ENCODE peak calls at places on chromosomes 11 and 22, in seven cellular contexts. One of them, this sample, is unnamed. For H3K9me3, the result is how much of the 10 kb centered on the place peaks cover.

GRCh38 chr22:41094036-41094435 is 1.6 kb downstream of the EP300 start:
- DNase-seq in colonic mucosa: peak
- DNase-seq in spleen: no peak
- DNase-seq in CD4-positive, alpha-beta T cell: no peak
- DNase-seq in ascending aorta: no peak
- DNase-seq in CD8-positive, alpha-beta T cell: no peak
- DNase-seq in adrenal gland: no peak
- DNase-seq in this sample: no peak

GRCh38 chr11:132395434-132395833 is 1025.0 kb downstream of the NTM start:
- DNase-seq in colonic mucosa: no peak
- DNase-seq in spleen: no peak
- DNase-seq in CD4-positive, alpha-beta T cell: no peak
- DNase-seq in ascending aorta: no peak
- DNase-seq in CD8-positive, alpha-beta T cell: no peak
- DNase-seq in adrenal gland: no peak
- DNase-seq in this sample: no peak

GRCh38 chr22:20206709-20207215 is 55.9 kb upstream of the CCDC188 start:
- DNase-seq in colonic mucosa: peak
- DNase-seq in spleen: no peak
- DNase-seq in CD4-positive, alpha-beta T cell: no peak
- DNase-seq in ascending aorta: no peak
- DNase-seq in CD8-positive, alpha-beta T cell: no peak
- DNase-seq in adrenal gland: no peak
- DNase-seq in this sample: no peak

GRCh38 chr11:130101661-130102060 is 32.0 kb downstream of the APLP2 start:
- DNase-seq in colonic mucosa: no peak
- DNase-seq in spleen: no peak
- DNase-seq in CD4-positive, alpha-beta T cell: no peak
- DNase-seq in ascending aorta: no peak
- DNase-seq in CD8-positive, alpha-beta T cell: no peak
- DNase-seq in adrenal gland: no peak
- DNase-seq in this sample: no peak

GRCh38 chr11:124875401-124875800 is 10.2 kb downstream of the ROBO3 start:
- DNase-seq in colonic mucosa: no peak
- DNase-seq in spleen: peak
- DNase-seq in CD4-positive, alpha-beta T cell: no peak
- DNase-seq in ascending aorta: no peak
- DNase-seq in CD8-positive, alpha-beta T cell: no peak
- DNase-seq in adrenal gland: no peak
- DNase-seq in this sample: no peak

GRCh38 chr11:12827929-12828812 is 153.9 kb downstream of the TEAD1 start:
- DNase-seq in colonic mucosa: peak
- DNase-seq in spleen: no peak
- DNase-seq in CD4-positive, alpha-beta T cell: no peak
- DNase-seq in ascending aorta: no peak
- DNase-seq in CD8-positive, alpha-beta T cell: no peak
- DNase-seq in adrenal gland: peak
- DNase-seq in this sample: no peak

GRCh38 chr11:62439785-62440602 is 21.2 kb downstream of the SCGB1A1 start:
- DNase-seq in colonic mucosa: no peak
- DNase-seq in spleen: no peak
- DNase-seq in CD4-positive, alpha-beta T cell: no peak
- DNase-seq in ascending aorta: no peak
- DNase-seq in CD8-positive, alpha-beta T cell: no peak
- DNase-seq in adrenal gland: no peak
- DNase-seq in this sample: peak

GRCh38 chr22:45887202-45888131 is 89.5 kb downstream of the WNT7B start:
- DNase-seq in colonic mucosa: no peak
- DNase-seq in spleen: peak
- DNase-seq in CD4-positive, alpha-beta T cell: no peak
- DNase-seq in ascending aorta: no peak
- DNase-seq in CD8-positive, alpha-beta T cell: no peak
- DNase-seq in adrenal gland: no peak
- DNase-seq in this sample: no peak

GRCh38 chr11:104332110-104332509 is 168.2 kb upstream of the PDGFD start:
- DNase-seq in colonic mucosa: no peak
- DNase-seq in spleen: no peak
- DNase-seq in CD4-positive, alpha-beta T cell: no peak
- DNase-seq in ascending aorta: no peak
- DNase-seq in CD8-positive, alpha-beta T cell: no peak
- DNase-seq in adrenal gland: no peak
- DNase-seq in this sample: no peak

GRCh38 chr22:29458551-29458950 is 20.2 kb downstream of the RFPL1 start:
- DNase-seq in colonic mucosa: no peak
- DNase-seq in spleen: no peak
- DNase-seq in CD4-positive, alpha-beta T cell: no peak
- DNase-seq in ascending aorta: no peak
- DNase-seq in CD8-positive, alpha-beta T cell: no peak
- DNase-seq in adrenal gland: no peak
- DNase-seq in this sample: no peak

GRCh38 chr22:30535182-30535581 is 11.4 kb downstream of the SEC14L6 start:
- DNase-seq in colonic mucosa: no peak
- DNase-seq in spleen: no peak
- DNase-seq in CD4-positive, alpha-beta T cell: no peak
- DNase-seq in ascending aorta: no peak
- DNase-seq in CD8-positive, alpha-beta T cell: no peak
- DNase-seq in adrenal gland: no peak
- DNase-seq in this sample: no peak

GRCh38 chr22:49404020-49404419 is 423.7 kb downstream of the BRD1 start:
- DNase-seq in colonic mucosa: peak
- DNase-seq in spleen: peak
- DNase-seq in CD4-positive, alpha-beta T cell: no peak
- DNase-seq in ascending aorta: no peak
- DNase-seq in CD8-positive, alpha-beta T cell: no peak
- DNase-seq in adrenal gland: no peak
- DNase-seq in this sample: peak

GRCh38 chr11:134785059-134785458 is 373.0 kb upstream of the B3GAT1 start:
- DNase-seq in colonic mucosa: no peak
- DNase-seq in spleen: no peak
- DNase-seq in CD4-positive, alpha-beta T cell: no peak
- DNase-seq in ascending aorta: no peak
- DNase-seq in CD8-positive, alpha-beta T cell: no peak
- DNase-seq in adrenal gland: no peak
- DNase-seq in this sample: no peak

GRCh38 chr11:42234381-42235035 is 775.1 kb upstream of the LRRC4C start:
- DNase-seq in colonic mucosa: no peak
- DNase-seq in spleen: no peak
- DNase-seq in CD4-positive, alpha-beta T cell: no peak
- DNase-seq in ascending aorta: no peak
- DNase-seq in CD8-positive, alpha-beta T cell: no peak
- DNase-seq in adrenal gland: no peak
- DNase-seq in this sample: no peak

GRCh38 chr11:24622262-24622661 is 125.4 kb downstream of the LUZP2 start:
- DNase-seq in colonic mucosa: no peak
- DNase-seq in spleen: no peak
- DNase-seq in CD4-positive, alpha-beta T cell: no peak
- DNase-seq in ascending aorta: no peak
- DNase-seq in CD8-positive, alpha-beta T cell: no peak
- DNase-seq in adrenal gland: no peak
- DNase-seq in this sample: no peak

GRCh38 chr11:75565221-75565814 is 3.3 kb downstream of the SERPINH1 start:
- DNase-seq in colonic mucosa: no peak
- DNase-seq in spleen: no peak
- DNase-seq in CD4-positive, alpha-beta T cell: no peak
- DNase-seq in ascending aorta: no peak
- DNase-seq in CD8-positive, alpha-beta T cell: no peak
- DNase-seq in adrenal gland: peak
- DNase-seq in this sample: peak

GRCh38 chr11:120643254-120643653 is 131.7 kb downstream of the GRIK4 start:
- DNase-seq in colonic mucosa: no peak
- DNase-seq in spleen: peak
- DNase-seq in CD4-positive, alpha-beta T cell: no peak
- DNase-seq in ascending aorta: no peak
- DNase-seq in CD8-positive, alpha-beta T cell: no peak
- DNase-seq in adrenal gland: no peak
- DNase-seq in this sample: no peak

GRCh38 chr22:34861787-34862186 is 204.2 kb upstream of the ISX start:
- DNase-seq in colonic mucosa: no peak
- DNase-seq in spleen: no peak
- DNase-seq in CD4-positive, alpha-beta T cell: no peak
- DNase-seq in ascending aorta: no peak
- DNase-seq in CD8-positive, alpha-beta T cell: no peak
- DNase-seq in adrenal gland: no peak
- DNase-seq in this sample: no peak

GRCh38 chr22:45554040-45554406 is 51.3 kb downstream of the FBLN1 start:
- DNase-seq in colonic mucosa: no peak
- DNase-seq in spleen: no peak
- DNase-seq in CD4-positive, alpha-beta T cell: no peak
- DNase-seq in ascending aorta: no peak
- DNase-seq in CD8-positive, alpha-beta T cell: no peak
- DNase-seq in adrenal gland: no peak
- DNase-seq in this sample: no peak

GRCh38 chr11:72838691-72839305 is 24.6 kb downstream of the ATG16L2 start:
- DNase-seq in colonic mucosa: no peak
- DNase-seq in spleen: no peak
- DNase-seq in CD4-positive, alpha-beta T cell: no peak
- DNase-seq in ascending aorta: no peak
- DNase-seq in CD8-positive, alpha-beta T cell: no peak
- DNase-seq in adrenal gland: peak
- DNase-seq in this sample: no peak

GRCh38 chr11:116373545-116373944 is 399.2 kb downstream of the BUD13 start:
- DNase-seq in colonic mucosa: no peak
- DNase-seq in spleen: no peak
- DNase-seq in CD4-positive, alpha-beta T cell: no peak
- DNase-seq in ascending aorta: no peak
- DNase-seq in CD8-positive, alpha-beta T cell: no peak
- DNase-seq in adrenal gland: no peak
- DNase-seq in this sample: no peak

GRCh38 chr11:64071849-64072248 is 36.1 kb downstream of the FLRT1 start:
- DNase-seq in colonic mucosa: no peak
- DNase-seq in spleen: no peak
- DNase-seq in CD4-positive, alpha-beta T cell: no peak
- DNase-seq in ascending aorta: no peak
- DNase-seq in CD8-positive, alpha-beta T cell: no peak
- DNase-seq in adrenal gland: no peak
- DNase-seq in this sample: no peak

GRCh38 chr11:64070301-64070656 is 34.5 kb downstream of the FLRT1 start:
- DNase-seq in colonic mucosa: no peak
- DNase-seq in spleen: no peak
- DNase-seq in CD4-positive, alpha-beta T cell: no peak
- DNase-seq in ascending aorta: no peak
- DNase-seq in CD8-positive, alpha-beta T cell: no peak
- DNase-seq in adrenal gland: no peak
- DNase-seq in this sample: no peak

GRCh38 chr11:64067257-64067993 is 31.7 kb downstream of the FLRT1 start:
- DNase-seq in colonic mucosa: no peak
- DNase-seq in spleen: no peak
- DNase-seq in CD4-positive, alpha-beta T cell: no peak
- DNase-seq in ascending aorta: no peak
- DNase-seq in CD8-positive, alpha-beta T cell: no peak
- DNase-seq in adrenal gland: no peak
- DNase-seq in this sample: no peak

GRCh38 chr11:64069401-64070300 is 33.9 kb downstream of the FLRT1 start:
- DNase-seq in colonic mucosa: no peak
- DNase-seq in spleen: no peak
- DNase-seq in CD4-positive, alpha-beta T cell: no peak
- DNase-seq in ascending aorta: no peak
- DNase-seq in CD8-positive, alpha-beta T cell: no peak
- DNase-seq in adrenal gland: no peak
- DNase-seq in this sample: no peak

DNA sequence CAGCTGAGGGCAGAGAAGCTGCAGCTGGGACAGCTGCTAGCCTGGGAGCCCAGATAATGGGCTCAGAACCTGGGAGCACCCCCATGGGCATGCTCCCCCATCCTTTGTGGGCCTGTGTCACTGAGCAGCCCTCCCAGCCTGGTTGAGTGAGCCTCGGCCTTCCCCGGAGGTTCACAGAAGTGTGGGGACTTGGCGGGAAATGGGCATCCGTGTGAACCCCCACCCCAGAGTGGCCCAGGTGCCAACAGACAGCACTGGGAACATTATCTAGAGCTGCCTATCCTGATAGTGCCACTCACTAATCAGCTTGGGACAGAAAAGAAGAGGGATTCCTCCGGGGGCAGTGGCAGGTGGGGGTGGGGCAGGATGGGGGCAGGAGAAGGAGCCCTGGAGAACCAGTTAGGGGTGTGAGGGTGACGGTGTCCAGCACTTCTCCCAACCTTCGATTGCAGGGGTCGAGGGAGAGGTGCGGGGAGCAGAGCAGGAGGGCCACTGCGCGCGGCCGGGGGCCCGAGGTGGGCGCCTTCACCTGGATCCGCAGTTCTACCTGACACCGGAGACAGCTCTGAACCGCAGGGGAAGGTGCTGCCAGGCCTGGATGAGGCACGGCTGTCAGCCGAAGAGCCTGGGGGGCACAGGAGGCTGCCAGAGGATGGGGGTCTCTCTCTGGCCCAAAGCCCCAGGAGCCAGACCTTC is 33.1 kb downstream of the FLRT1 start:
- DNase-seq in colonic mucosa: no peak
- DNase-seq in spleen: no peak
- DNase-seq in CD4-positive, alpha-beta T cell: no peak
- DNase-seq in ascending aorta: no peak
- DNase-seq in CD8-positive, alpha-beta T cell: no peak
- DNase-seq in adrenal gland: no peak
- DNase-seq in this sample: no peak
- H3K9me3 ChIP-seq in colonic mucosa: under half
- H3K9me3 ChIP-seq in spleen: under half
- H3K9me3 ChIP-seq in CD4-positive, alpha-beta T cell: under half
- H3K9me3 ChIP-seq in ascending aorta: under half
- H3K9me3 ChIP-seq in CD8-positive, alpha-beta T cell: under half
- H3K9me3 ChIP-seq in adrenal gland: under half
- H3K9me3 ChIP-seq in this sample: under half

GRCh38 chr11:9765320-9766101 is 101.6 kb downstream of the SWAP70 start:
- DNase-seq in colonic mucosa: no peak
- DNase-seq in spleen: no peak
- DNase-seq in CD4-positive, alpha-beta T cell: no peak
- DNase-seq in ascending aorta: no peak
- DNase-seq in CD8-positive, alpha-beta T cell: no peak
- DNase-seq in adrenal gland: no peak
- DNase-seq in this sample: no peak
- H3K9me3 ChIP-seq in colonic mucosa: under half
- H3K9me3 ChIP-seq in spleen: under half
- H3K9me3 ChIP-seq in CD4-positive, alpha-beta T cell: under half
- H3K9me3 ChIP-seq in ascending aorta: under half
- H3K9me3 ChIP-seq in CD8-positive, alpha-beta T cell: under half
- H3K9me3 ChIP-seq in adrenal gland: under half
- H3K9me3 ChIP-seq in this sample: under half

DNA sequence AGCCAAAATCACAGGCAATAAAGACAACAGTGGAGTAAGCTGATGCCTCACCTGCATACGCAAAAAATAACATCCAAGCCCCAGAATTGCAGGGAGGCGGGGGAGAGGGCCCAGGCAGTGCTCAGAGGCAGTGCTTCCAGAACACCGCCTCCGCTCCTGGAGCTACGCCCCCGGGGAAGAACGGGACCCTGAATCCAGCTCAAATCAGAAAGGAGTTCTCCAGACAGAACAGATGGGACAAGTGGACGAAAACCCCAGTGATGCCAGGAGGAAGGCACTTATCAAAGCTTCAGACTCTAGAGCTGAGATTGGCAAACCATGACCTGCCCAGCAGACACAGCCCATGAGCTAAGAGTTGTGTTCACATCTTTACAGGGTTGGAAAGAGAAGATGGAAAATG is 683.9 kb downstream of the TBC1D22A start:
- DNase-seq in colonic mucosa: peak
- DNase-seq in spleen: no peak
- DNase-seq in CD4-positive, alpha-beta T cell: no peak
- DNase-seq in ascending aorta: no peak
- DNase-seq in CD8-positive, alpha-beta T cell: no peak
- DNase-seq in adrenal gland: no peak
- DNase-seq in this sample: peak
- H3K9me3 ChIP-seq in colonic mucosa: under half
- H3K9me3 ChIP-seq in spleen: under half
- H3K9me3 ChIP-seq in CD4-positive, alpha-beta T cell: under half
- H3K9me3 ChIP-seq in ascending aorta: under half
- H3K9me3 ChIP-seq in CD8-positive, alpha-beta T cell: under half
- H3K9me3 ChIP-seq in adrenal gland: under half
- H3K9me3 ChIP-seq in this sample: under half

GRCh38 chr22:47249370-47249928 is 487.0 kb downstream of the TBC1D22A start:
- DNase-seq in colonic mucosa: no peak
- DNase-seq in spleen: no peak
- DNase-seq in CD4-positive, alpha-beta T cell: no peak
- DNase-seq in ascending aorta: no peak
- DNase-seq in CD8-positive, alpha-beta T cell: no peak
- DNase-seq in adrenal gland: no peak
- DNase-seq in this sample: no peak
- H3K9me3 ChIP-seq in colonic mucosa: under half
- H3K9me3 ChIP-seq in spleen: under half
- H3K9me3 ChIP-seq in CD4-positive, alpha-beta T cell: under half
- H3K9me3 ChIP-seq in ascending aorta: under half
- H3K9me3 ChIP-seq in CD8-positive, alpha-beta T cell: under half
- H3K9me3 ChIP-seq in adrenal gland: under half
- H3K9me3 ChIP-seq in this sample: under half